ENCODE peak calls at places on chromosomes 6 and 20, in nine cellular contexts. One of them, this sample, is unnamed.

GRCh38 chr6:33171096-33171888 is 21.0 kb downstream of the COL11A2 start:
- DNase-seq in GM10248: no peak
- DNase-seq in uterus: no peak
- DNase-seq in WTC11: no peak
- DNase-seq in AG09309: no peak
- DNase-seq in cardiac fibroblast: no peak
- DNase-seq in fibroblast of lung: no peak
- DNase-seq in OCI-LY7: no peak
- DNase-seq in HepG2: no peak
- DNase-seq in this sample: no peak

GRCh38 chr20:50691585-50692552 is 527 bp upstream of the RIPOR3 start:
- DNase-seq in uterus: peak
- DNase-seq in GM10248: no peak
- DNase-seq in AG09309: no peak
- DNase-seq in OCI-LY7: no peak
- DNase-seq in HepG2: no peak
- DNase-seq in WTC11: peak
- DNase-seq in cardiac fibroblast: peak
- DNase-seq in fibroblast of lung: peak
- DNase-seq in this sample: peak

GRCh38 chr6:122956376-122956775 is 39.7 kb upstream of the CLVS2 start:
- DNase-seq in GM10248: no peak
- DNase-seq in cardiac fibroblast: no peak
- DNase-seq in OCI-LY7: no peak
- DNase-seq in uterus: no peak
- DNase-seq in HepG2: no peak
- DNase-seq in WTC11: no peak
- DNase-seq in AG09309: no peak
- DNase-seq in fibroblast of lung: no peak
- DNase-seq in this sample: no peak

GRCh38 chr6:160428069-160428430 is 79.9 kb downstream of the SLC22A3 start:
- DNase-seq in AG09309: no peak
- DNase-seq in OCI-LY7: no peak
- DNase-seq in fibroblast of lung: peak
- DNase-seq in WTC11: no peak
- DNase-seq in uterus: peak
- DNase-seq in GM10248: no peak
- DNase-seq in HepG2: no peak
- DNase-seq in cardiac fibroblast: peak
- DNase-seq in this sample: no peak

GRCh38 chr6:142353690-142354089 is 51.9 kb downstream of the ADGRG6 start:
- DNase-seq in HepG2: no peak
- DNase-seq in AG09309: no peak
- DNase-seq in fibroblast of lung: no peak
- DNase-seq in GM10248: no peak
- DNase-seq in WTC11: no peak
- DNase-seq in cardiac fibroblast: no peak
- DNase-seq in OCI-LY7: no peak
- DNase-seq in uterus: no peak
- DNase-seq in this sample: no peak

GRCh38 chr6:156389296-156389695 is 387.9 kb upstream of the ARID1B start:
- DNase-seq in OCI-LY7: no peak
- DNase-seq in HepG2: no peak
- DNase-seq in uterus: no peak
- DNase-seq in cardiac fibroblast: no peak
- DNase-seq in WTC11: no peak
- DNase-seq in AG09309: no peak
- DNase-seq in fibroblast of lung: no peak
- DNase-seq in GM10248: no peak
- DNase-seq in this sample: no peak

GRCh38 chr20:23435675-23436539 is 3.6 kb upstream of the CSTL1 start:
- DNase-seq in OCI-LY7: no peak
- DNase-seq in fibroblast of lung: no peak
- DNase-seq in cardiac fibroblast: peak
- DNase-seq in uterus: no peak
- DNase-seq in WTC11: no peak
- DNase-seq in AG09309: no peak
- DNase-seq in GM10248: no peak
- DNase-seq in HepG2: peak
- DNase-seq in this sample: no peak

GRCh38 chr6:14464049-14464448 is 346.5 kb downstream of the CD83 start:
- DNase-seq in HepG2: no peak
- DNase-seq in OCI-LY7: no peak
- DNase-seq in AG09309: no peak
- DNase-seq in uterus: no peak
- DNase-seq in WTC11: no peak
- DNase-seq in GM10248: no peak
- DNase-seq in fibroblast of lung: peak
- DNase-seq in cardiac fibroblast: peak
- DNase-seq in this sample: no peak

GRCh38 chr6:35967059-35967769 is 46.3 kb upstream of the SRPK1 start:
- DNase-seq in AG09309: no peak
- DNase-seq in cardiac fibroblast: no peak
- DNase-seq in uterus: no peak
- DNase-seq in HepG2: peak
- DNase-seq in OCI-LY7: no peak
- DNase-seq in fibroblast of lung: no peak
- DNase-seq in WTC11: no peak
- DNase-seq in GM10248: no peak
- DNase-seq in this sample: no peak

DNA sequence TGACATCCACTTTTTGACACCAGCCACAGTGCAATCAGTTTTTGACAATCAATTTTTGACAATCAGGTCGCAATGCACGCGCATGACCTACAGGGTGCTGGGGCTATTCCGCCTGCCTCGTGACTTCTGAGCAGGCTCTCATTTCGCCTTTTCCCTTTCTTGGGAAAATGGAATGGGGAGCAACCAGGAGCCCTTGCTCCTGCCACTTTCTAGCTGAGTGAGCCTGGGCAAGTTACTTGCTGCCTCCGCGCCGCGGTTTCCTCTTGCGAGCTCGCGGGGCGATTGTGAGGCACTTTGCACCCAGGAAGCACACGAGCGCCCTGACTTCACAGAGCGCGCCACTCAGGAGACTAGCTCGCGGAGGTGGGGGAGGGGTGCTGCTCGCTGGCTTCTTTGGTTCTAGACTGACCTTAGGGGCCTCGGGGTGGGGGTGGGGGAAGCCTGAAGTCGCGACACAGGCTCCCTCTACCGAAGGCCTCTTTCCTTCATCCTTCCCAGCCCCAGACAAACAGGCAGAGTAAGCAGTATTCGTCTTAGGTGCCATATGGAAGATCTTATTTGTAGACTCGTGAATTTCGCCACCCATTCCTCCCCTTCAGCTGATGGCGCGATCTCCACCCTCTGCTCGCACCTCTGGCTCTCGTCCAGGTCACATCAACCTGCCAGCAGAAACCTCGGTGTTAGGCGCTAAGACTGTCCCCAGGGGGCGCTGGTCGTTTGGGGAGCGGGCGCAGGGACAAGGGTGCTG is 4.6 kb downstream of the TP53TG5 start:
- DNase-seq in AG09309: no peak
- DNase-seq in cardiac fibroblast: peak
- DNase-seq in uterus: peak
- DNase-seq in WTC11: peak
- DNase-seq in OCI-LY7: peak
- DNase-seq in fibroblast of lung: peak
- DNase-seq in HepG2: peak
- DNase-seq in GM10248: peak
- DNase-seq in this sample: peak
- TF ChIP-seq CTCF in AG09309: peak
- TF ChIP-seq CTCF in cardiac fibroblast: peak
- TF ChIP-seq CTCF in uterus: peak
- TF ChIP-seq CTCF in WTC11: peak
- TF ChIP-seq CTCF in OCI-LY7: peak
- TF ChIP-seq CTCF in fibroblast of lung: peak
- TF ChIP-seq CTCF in HepG2: peak
- TF ChIP-seq CTCF in GM10248: peak
- TF ChIP-seq CTCF in this sample: peak

GRCh38 chr6:155177369-155177961 is 86.3 kb upstream of the CLDN20 start:
- DNase-seq in GM10248: no peak
- DNase-seq in fibroblast of lung: peak
- DNase-seq in cardiac fibroblast: peak
- DNase-seq in HepG2: peak
- DNase-seq in AG09309: no peak
- DNase-seq in WTC11: no peak
- DNase-seq in OCI-LY7: peak
- DNase-seq in uterus: peak
- DNase-seq in this sample: peak
- TF ChIP-seq CTCF in GM10248: peak
- TF ChIP-seq CTCF in fibroblast of lung: peak
- TF ChIP-seq CTCF in cardiac fibroblast: peak
- TF ChIP-seq CTCF in HepG2: peak
- TF ChIP-seq CTCF in AG09309: peak
- TF ChIP-seq CTCF in WTC11: peak
- TF ChIP-seq CTCF in OCI-LY7: peak
- TF ChIP-seq CTCF in uterus: peak
- TF ChIP-seq CTCF in this sample: peak

DNA sequence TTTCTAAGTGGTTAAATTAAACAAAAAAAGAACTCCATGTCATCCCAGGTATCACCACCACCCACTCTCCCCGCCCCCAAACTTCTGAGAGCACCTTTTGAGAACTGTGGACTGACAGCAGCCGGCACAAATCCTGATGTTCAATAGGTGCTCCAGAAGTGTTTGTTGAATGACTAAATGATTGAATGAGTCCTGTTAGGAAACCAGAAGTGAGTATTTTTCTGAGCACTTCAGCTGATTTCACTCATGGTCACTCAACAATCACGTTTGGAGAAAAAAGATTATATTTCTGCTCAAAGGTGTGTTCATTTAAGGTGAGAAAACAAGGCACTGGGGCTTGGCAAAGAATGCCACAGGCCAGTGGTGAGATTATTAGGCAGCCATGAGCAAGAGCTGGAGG is 6.2 kb upstream of the HNF4A start:
- DNase-seq in uterus: no peak
- DNase-seq in HepG2: no peak
- DNase-seq in GM10248: no peak
- DNase-seq in AG09309: no peak
- DNase-seq in fibroblast of lung: no peak
- DNase-seq in WTC11: no peak
- DNase-seq in cardiac fibroblast: no peak
- DNase-seq in OCI-LY7: no peak
- DNase-seq in this sample: no peak
- TF ChIP-seq CTCF in uterus: no peak
- TF ChIP-seq CTCF in HepG2: no peak
- TF ChIP-seq CTCF in GM10248: no peak
- TF ChIP-seq CTCF in AG09309: no peak
- TF ChIP-seq CTCF in fibroblast of lung: no peak
- TF ChIP-seq CTCF in WTC11: no peak
- TF ChIP-seq CTCF in cardiac fibroblast: no peak
- TF ChIP-seq CTCF in OCI-LY7: no peak
- TF ChIP-seq CTCF in this sample: no peak

GRCh38 chr6:87472525-87473418 is at the start of gene SLC35A1:
- DNase-seq in fibroblast of lung: peak
- DNase-seq in AG09309: peak
- DNase-seq in GM10248: peak
- DNase-seq in cardiac fibroblast: peak
- DNase-seq in uterus: peak
- DNase-seq in HepG2: peak
- DNase-seq in OCI-LY7: peak
- DNase-seq in WTC11: peak
- DNase-seq in this sample: peak
- TF ChIP-seq CTCF in fibroblast of lung: peak
- TF ChIP-seq CTCF in AG09309: no peak
- TF ChIP-seq CTCF in GM10248: no peak
- TF ChIP-seq CTCF in cardiac fibroblast: peak
- TF ChIP-seq CTCF in uterus: peak
- TF ChIP-seq CTCF in HepG2: peak
- TF ChIP-seq CTCF in OCI-LY7: peak
- TF ChIP-seq CTCF in WTC11: no peak
- TF ChIP-seq CTCF in this sample: no peak

This sample was measured in endothelial cell.